ENCODE peak calls at places on chromosomes 2 and 18, in ten cellular contexts. One of them, this sample, is unnamed.

GRCh38 chr2:63765117-63765516 is 76.6 kb upstream of the UGP2 start:
- DNase-seq in endothelial cell: no peak
- DNase-seq in iris pigment epithelial cell: no peak
- DNase-seq in B cell: no peak
- DNase-seq in H9: peak
- DNase-seq in stimulated activated CD4-positive, alpha-beta T cell treated with anti-CD3 and anti-CD28 coated beads, TNF-alpha, amount 100 ng/mL, for 4 hours: no peak
- DNase-seq in fibroblast of villous mesenchyme: no peak
- DNase-seq in A549: no peak
- DNase-seq in amniotic epithelial cell: no peak
- DNase-seq in head of caudate nucleus: no peak
- DNase-seq in this sample: no peak

GRCh38 chr2:95281071-95281470 is 6.8 kb downstream of the PROM2 start:
- DNase-seq in fibroblast of villous mesenchyme: no peak
- DNase-seq in H9: no peak
- DNase-seq in stimulated activated CD4-positive, alpha-beta T cell treated with anti-CD3 and anti-CD28 coated beads, TNF-alpha, amount 100 ng/mL, for 4 hours: no peak
- DNase-seq in head of caudate nucleus: no peak
- DNase-seq in amniotic epithelial cell: no peak
- DNase-seq in B cell: no peak
- DNase-seq in endothelial cell: no peak
- DNase-seq in iris pigment epithelial cell: no peak
- DNase-seq in A549: no peak
- DNase-seq in this sample: no peak

GRCh38 chr18:42925036-42925435 is 190.4 kb downstream of the RIT2 start:
- DNase-seq in iris pigment epithelial cell: peak
- DNase-seq in stimulated activated CD4-positive, alpha-beta T cell treated with anti-CD3 and anti-CD28 coated beads, TNF-alpha, amount 100 ng/mL, for 4 hours: no peak
- DNase-seq in B cell: no peak
- DNase-seq in H9: no peak
- DNase-seq in endothelial cell: no peak
- DNase-seq in amniotic epithelial cell: peak
- DNase-seq in fibroblast of villous mesenchyme: peak
- DNase-seq in A549: no peak
- DNase-seq in head of caudate nucleus: no peak
- DNase-seq in this sample: no peak

GRCh38 chr2:235390108-235390815 is 103.6 kb upstream of the AGAP1 start:
- DNase-seq in stimulated activated CD4-positive, alpha-beta T cell treated with anti-CD3 and anti-CD28 coated beads, TNF-alpha, amount 100 ng/mL, for 4 hours: no peak
- DNase-seq in endothelial cell: no peak
- DNase-seq in fibroblast of villous mesenchyme: peak
- DNase-seq in amniotic epithelial cell: no peak
- DNase-seq in B cell: no peak
- DNase-seq in A549: no peak
- DNase-seq in iris pigment epithelial cell: peak
- DNase-seq in head of caudate nucleus: peak
- DNase-seq in H9: no peak
- DNase-seq in this sample: no peak

GRCh38 chr2:2731885-2732284 is 400.8 kb upstream of the MYT1L start:
- DNase-seq in head of caudate nucleus: no peak
- DNase-seq in endothelial cell: no peak
- DNase-seq in fibroblast of villous mesenchyme: no peak
- DNase-seq in amniotic epithelial cell: no peak
- DNase-seq in H9: no peak
- DNase-seq in B cell: no peak
- DNase-seq in A549: no peak
- DNase-seq in stimulated activated CD4-positive, alpha-beta T cell treated with anti-CD3 and anti-CD28 coated beads, TNF-alpha, amount 100 ng/mL, for 4 hours: no peak
- DNase-seq in iris pigment epithelial cell: no peak
- DNase-seq in this sample: no peak

GRCh38 chr2:31324000-31324633 is 90.2 kb downstream of the EHD3 start:
- DNase-seq in iris pigment epithelial cell: no peak
- DNase-seq in stimulated activated CD4-positive, alpha-beta T cell treated with anti-CD3 and anti-CD28 coated beads, TNF-alpha, amount 100 ng/mL, for 4 hours: no peak
- DNase-seq in fibroblast of villous mesenchyme: peak
- DNase-seq in head of caudate nucleus: no peak
- DNase-seq in endothelial cell: no peak
- DNase-seq in B cell: no peak
- DNase-seq in H9: no peak
- DNase-seq in amniotic epithelial cell: no peak
- DNase-seq in A549: no peak
- DNase-seq in this sample: no peak

GRCh38 chr2:68847751-68848150 is 23.4 kb downstream of the BMP10 start:
- DNase-seq in head of caudate nucleus: no peak
- DNase-seq in H9: no peak
- DNase-seq in fibroblast of villous mesenchyme: no peak
- DNase-seq in stimulated activated CD4-positive, alpha-beta T cell treated with anti-CD3 and anti-CD28 coated beads, TNF-alpha, amount 100 ng/mL, for 4 hours: no peak
- DNase-seq in amniotic epithelial cell: no peak
- DNase-seq in endothelial cell: no peak
- DNase-seq in A549: no peak
- DNase-seq in iris pigment epithelial cell: no peak
- DNase-seq in B cell: no peak
- DNase-seq in this sample: no peak

GRCh38 chr2:42147641-42148274 is 21.4 kb upstream of the EML4 start:
- DNase-seq in fibroblast of villous mesenchyme: peak
- DNase-seq in amniotic epithelial cell: peak
- DNase-seq in stimulated activated CD4-positive, alpha-beta T cell treated with anti-CD3 and anti-CD28 coated beads, TNF-alpha, amount 100 ng/mL, for 4 hours: no peak
- DNase-seq in endothelial cell: no peak
- DNase-seq in H9: no peak
- DNase-seq in iris pigment epithelial cell: peak
- DNase-seq in B cell: no peak
- DNase-seq in head of caudate nucleus: no peak
- DNase-seq in A549: no peak
- DNase-seq in this sample: no peak

GRCh38 chr2:72180351-72180750 is 32.7 kb upstream of the CYP26B1 start:
- DNase-seq in A549: no peak
- DNase-seq in fibroblast of villous mesenchyme: no peak
- DNase-seq in H9: no peak
- DNase-seq in head of caudate nucleus: no peak
- DNase-seq in B cell: no peak
- DNase-seq in iris pigment epithelial cell: no peak
- DNase-seq in stimulated activated CD4-positive, alpha-beta T cell treated with anti-CD3 and anti-CD28 coated beads, TNF-alpha, amount 100 ng/mL, for 4 hours: no peak
- DNase-seq in amniotic epithelial cell: no peak
- DNase-seq in endothelial cell: no peak
- DNase-seq in this sample: no peak

GRCh38 chr2:226378733-226379132 is 420.9 kb downstream of the IRS1 start:
- DNase-seq in fibroblast of villous mesenchyme: peak
- DNase-seq in B cell: no peak
- DNase-seq in endothelial cell: no peak
- DNase-seq in A549: no peak
- DNase-seq in head of caudate nucleus: no peak
- DNase-seq in iris pigment epithelial cell: peak
- DNase-seq in amniotic epithelial cell: peak
- DNase-seq in stimulated activated CD4-positive, alpha-beta T cell treated with anti-CD3 and anti-CD28 coated beads, TNF-alpha, amount 100 ng/mL, for 4 hours: no peak
- DNase-seq in H9: no peak
- DNase-seq in this sample: no peak

GRCh38 chr2:68463287-68463877 is 3.7 kb downstream of the FBXO48 start:
- DNase-seq in fibroblast of villous mesenchyme: peak
- DNase-seq in A549: peak
- DNase-seq in B cell: no peak
- DNase-seq in endothelial cell: no peak
- DNase-seq in head of caudate nucleus: no peak
- DNase-seq in iris pigment epithelial cell: peak
- DNase-seq in H9: no peak
- DNase-seq in stimulated activated CD4-positive, alpha-beta T cell treated with anti-CD3 and anti-CD28 coated beads, TNF-alpha, amount 100 ng/mL, for 4 hours: no peak
- DNase-seq in amniotic epithelial cell: peak
- DNase-seq in this sample: no peak

GRCh38 chr2:231125272-231125671 is 430 bp upstream of the HTR2B start:
- DNase-seq in stimulated activated CD4-positive, alpha-beta T cell treated with anti-CD3 and anti-CD28 coated beads, TNF-alpha, amount 100 ng/mL, for 4 hours: no peak
- DNase-seq in iris pigment epithelial cell: no peak
- DNase-seq in head of caudate nucleus: no peak
- DNase-seq in H9: no peak
- DNase-seq in amniotic epithelial cell: no peak
- DNase-seq in endothelial cell: no peak
- DNase-seq in fibroblast of villous mesenchyme: no peak
- DNase-seq in A549: no peak
- DNase-seq in B cell: no peak
- DNase-seq in this sample: no peak

GRCh38 chr18:59900222-59901128 is 679 bp downstream of the PMAIP1 start:
- DNase-seq in H9: peak
- DNase-seq in B cell: peak
- DNase-seq in endothelial cell: peak
- DNase-seq in amniotic epithelial cell: peak
- DNase-seq in A549: no peak
- DNase-seq in stimulated activated CD4-positive, alpha-beta T cell treated with anti-CD3 and anti-CD28 coated beads, TNF-alpha, amount 100 ng/mL, for 4 hours: peak
- DNase-seq in fibroblast of villous mesenchyme: peak
- DNase-seq in iris pigment epithelial cell: peak
- DNase-seq in head of caudate nucleus: no peak
- DNase-seq in this sample: peak

GRCh38 chr18:48022531-48023330 is 92.3 kb upstream of the SMAD2 start:
- DNase-seq in amniotic epithelial cell: peak
- DNase-seq in head of caudate nucleus: no peak
- DNase-seq in A549: peak
- DNase-seq in H9: no peak
- DNase-seq in endothelial cell: peak
- DNase-seq in fibroblast of villous mesenchyme: peak
- DNase-seq in stimulated activated CD4-positive, alpha-beta T cell treated with anti-CD3 and anti-CD28 coated beads, TNF-alpha, amount 100 ng/mL, for 4 hours: no peak
- DNase-seq in iris pigment epithelial cell: peak
- DNase-seq in B cell: no peak
- DNase-seq in this sample: peak

GRCh38 chr2:219104107-219105050 is 43.7 kb upstream of the IHH start:
- DNase-seq in B cell: no peak
- DNase-seq in head of caudate nucleus: no peak
- DNase-seq in iris pigment epithelial cell: peak
- DNase-seq in H9: peak
- DNase-seq in fibroblast of villous mesenchyme: peak
- DNase-seq in amniotic epithelial cell: peak
- DNase-seq in A549: peak
- DNase-seq in endothelial cell: peak
- DNase-seq in stimulated activated CD4-positive, alpha-beta T cell treated with anti-CD3 and anti-CD28 coated beads, TNF-alpha, amount 100 ng/mL, for 4 hours: no peak
- DNase-seq in this sample: peak

GRCh38 chr2:69124327-69124726 is 111.3 kb downstream of the ANTXR1 start:
- DNase-seq in A549: no peak
- DNase-seq in B cell: no peak
- DNase-seq in amniotic epithelial cell: no peak
- DNase-seq in iris pigment epithelial cell: no peak
- DNase-seq in fibroblast of villous mesenchyme: no peak
- DNase-seq in head of caudate nucleus: no peak
- DNase-seq in endothelial cell: no peak
- DNase-seq in stimulated activated CD4-positive, alpha-beta T cell treated with anti-CD3 and anti-CD28 coated beads, TNF-alpha, amount 100 ng/mL, for 4 hours: no peak
- DNase-seq in H9: no peak
- DNase-seq in this sample: no peak

GRCh38 chr18:44290366-44290855 is 390.3 kb upstream of the SETBP1 start:
- DNase-seq in head of caudate nucleus: no peak
- DNase-seq in H9: no peak
- DNase-seq in stimulated activated CD4-positive, alpha-beta T cell treated with anti-CD3 and anti-CD28 coated beads, TNF-alpha, amount 100 ng/mL, for 4 hours: no peak
- DNase-seq in iris pigment epithelial cell: peak
- DNase-seq in endothelial cell: no peak
- DNase-seq in fibroblast of villous mesenchyme: no peak
- DNase-seq in amniotic epithelial cell: no peak
- DNase-seq in B cell: no peak
- DNase-seq in A549: no peak
- DNase-seq in this sample: no peak

GRCh38 chr2:128437181-128437520 is 118.5 kb upstream of the HS6ST1 start:
- DNase-seq in H9: peak
- DNase-seq in fibroblast of villous mesenchyme: no peak
- DNase-seq in amniotic epithelial cell: no peak
- DNase-seq in head of caudate nucleus: no peak
- DNase-seq in stimulated activated CD4-positive, alpha-beta T cell treated with anti-CD3 and anti-CD28 coated beads, TNF-alpha, amount 100 ng/mL, for 4 hours: no peak
- DNase-seq in B cell: no peak
- DNase-seq in iris pigment epithelial cell: no peak
- DNase-seq in A549: no peak
- DNase-seq in endothelial cell: no peak
- DNase-seq in this sample: no peak

GRCh38 chr2:218476676-218477075 is 57.8 kb downstream of the VIL1 start:
- DNase-seq in B cell: no peak
- DNase-seq in endothelial cell: no peak
- DNase-seq in iris pigment epithelial cell: peak
- DNase-seq in A549: no peak
- DNase-seq in head of caudate nucleus: no peak
- DNase-seq in amniotic epithelial cell: peak
- DNase-seq in H9: no peak
- DNase-seq in fibroblast of villous mesenchyme: peak
- DNase-seq in stimulated activated CD4-positive, alpha-beta T cell treated with anti-CD3 and anti-CD28 coated beads, TNF-alpha, amount 100 ng/mL, for 4 hours: no peak
- DNase-seq in this sample: no peak

GRCh38 chr2:188984680-188985079 is 10.5 kb downstream of the COL3A1 start:
- DNase-seq in endothelial cell: no peak
- DNase-seq in A549: no peak
- DNase-seq in head of caudate nucleus: no peak
- DNase-seq in fibroblast of villous mesenchyme: peak
- DNase-seq in iris pigment epithelial cell: peak
- DNase-seq in stimulated activated CD4-positive, alpha-beta T cell treated with anti-CD3 and anti-CD28 coated beads, TNF-alpha, amount 100 ng/mL, for 4 hours: no peak
- DNase-seq in B cell: no peak
- DNase-seq in H9: no peak
- DNase-seq in amniotic epithelial cell: peak
- DNase-seq in this sample: no peak

GRCh38 chr2:192155521-192156118 is 39.1 kb downstream of the TMEFF2 start:
- DNase-seq in amniotic epithelial cell: no peak
- DNase-seq in endothelial cell: no peak
- DNase-seq in head of caudate nucleus: no peak
- DNase-seq in B cell: no peak
- DNase-seq in fibroblast of villous mesenchyme: no peak
- DNase-seq in stimulated activated CD4-positive, alpha-beta T cell treated with anti-CD3 and anti-CD28 coated beads, TNF-alpha, amount 100 ng/mL, for 4 hours: no peak
- DNase-seq in A549: no peak
- DNase-seq in H9: no peak
- DNase-seq in iris pigment epithelial cell: no peak
- DNase-seq in this sample: no peak

GRCh38 chr2:235766206-235766794 is 272.5 kb downstream of the AGAP1 start:
- DNase-seq in B cell: no peak
- DNase-seq in H9: peak
- DNase-seq in head of caudate nucleus: no peak
- DNase-seq in endothelial cell: peak
- DNase-seq in amniotic epithelial cell: peak
- DNase-seq in A549: peak
- DNase-seq in fibroblast of villous mesenchyme: peak
- DNase-seq in iris pigment epithelial cell: peak
- DNase-seq in stimulated activated CD4-positive, alpha-beta T cell treated with anti-CD3 and anti-CD28 coated beads, TNF-alpha, amount 100 ng/mL, for 4 hours: no peak
- DNase-seq in this sample: peak

GRCh38 chr18:70181015-70181414 is 24.5 kb downstream of the RTTN start:
- DNase-seq in A549: peak
- DNase-seq in iris pigment epithelial cell: peak
- DNase-seq in head of caudate nucleus: no peak
- DNase-seq in B cell: no peak
- DNase-seq in H9: no peak
- DNase-seq in endothelial cell: no peak
- DNase-seq in stimulated activated CD4-positive, alpha-beta T cell treated with anti-CD3 and anti-CD28 coated beads, TNF-alpha, amount 100 ng/mL, for 4 hours: no peak
- DNase-seq in amniotic epithelial cell: peak
- DNase-seq in fibroblast of villous mesenchyme: peak
- DNase-seq in this sample: no peak

GRCh38 chr2:236355911-236356310 is 91.7 kb upstream of the ASB18 start:
- DNase-seq in endothelial cell: no peak
- DNase-seq in B cell: no peak
- DNase-seq in iris pigment epithelial cell: no peak
- DNase-seq in A549: no peak
- DNase-seq in amniotic epithelial cell: no peak
- DNase-seq in head of caudate nucleus: no peak
- DNase-seq in H9: peak
- DNase-seq in stimulated activated CD4-positive, alpha-beta T cell treated with anti-CD3 and anti-CD28 coated beads, TNF-alpha, amount 100 ng/mL, for 4 hours: no peak
- DNase-seq in fibroblast of villous mesenchyme: no peak
- DNase-seq in this sample: no peak

GRCh38 chr2:120471166-120471565 is 125.2 kb downstream of the INHBB start:
- DNase-seq in amniotic epithelial cell: no peak
- DNase-seq in H9: no peak
- DNase-seq in B cell: no peak
- DNase-seq in iris pigment epithelial cell: no peak
- DNase-seq in stimulated activated CD4-positive, alpha-beta T cell treated with anti-CD3 and anti-CD28 coated beads, TNF-alpha, amount 100 ng/mL, for 4 hours: no peak
- DNase-seq in endothelial cell: no peak
- DNase-seq in head of caudate nucleus: no peak
- DNase-seq in A549: no peak
- DNase-seq in fibroblast of villous mesenchyme: no peak
- DNase-seq in this sample: no peak

GRCh38 chr2:98875081-98875728 is 60.8 kb downstream of the CRACDL start:
- DNase-seq in head of caudate nucleus: peak
- DNase-seq in endothelial cell: no peak
- DNase-seq in iris pigment epithelial cell: no peak
- DNase-seq in amniotic epithelial cell: no peak
- DNase-seq in H9: no peak
- DNase-seq in A549: no peak
- DNase-seq in stimulated activated CD4-positive, alpha-beta T cell treated with anti-CD3 and anti-CD28 coated beads, TNF-alpha, amount 100 ng/mL, for 4 hours: no peak
- DNase-seq in B cell: no peak
- DNase-seq in fibroblast of villous mesenchyme: no peak
- DNase-seq in this sample: no peak

GRCh38 chr2:67503066-67503795 is 106.1 kb downstream of the ETAA1 start:
- DNase-seq in amniotic epithelial cell: peak
- DNase-seq in stimulated activated CD4-positive, alpha-beta T cell treated with anti-CD3 and anti-CD28 coated beads, TNF-alpha, amount 100 ng/mL, for 4 hours: no peak
- DNase-seq in head of caudate nucleus: no peak
- DNase-seq in endothelial cell: no peak
- DNase-seq in A549: no peak
- DNase-seq in H9: no peak
- DNase-seq in B cell: no peak
- DNase-seq in iris pigment epithelial cell: peak
- DNase-seq in fibroblast of villous mesenchyme: peak
- DNase-seq in this sample: no peak

GRCh38 chr2:217861334-217861877 is 141.4 kb downstream of the TNS1 start:
- DNase-seq in A549: no peak
- DNase-seq in stimulated activated CD4-positive, alpha-beta T cell treated with anti-CD3 and anti-CD28 coated beads, TNF-alpha, amount 100 ng/mL, for 4 hours: no peak
- DNase-seq in amniotic epithelial cell: no peak
- DNase-seq in iris pigment epithelial cell: no peak
- DNase-seq in B cell: no peak
- DNase-seq in H9: no peak
- DNase-seq in endothelial cell: no peak
- DNase-seq in fibroblast of villous mesenchyme: no peak
- DNase-seq in head of caudate nucleus: no peak
- DNase-seq in this sample: no peak